ENCODE peak calls at places on chromosome 2, in seven cellular contexts. Q is mesendoderm, T is neuronal stem cell, O is H9, I is IMR-90, X is H1, Z is trophoblast cell. W is an unnamed sample.

GRCh38 chr2:157825885-157826284 is 50.2 kb downstream of the ACVR1 start:
- DNase-seq in Z (peak), I (peak), O (no peak), Q (no peak), T (no peak), X (no peak), W (peak)

GRCh38 chr2:229330952-229331351 is 59.9 kb upstream of the PID1 start:
- DNase-seq in Q (no peak), T (no peak), X (no peak), Z (peak), I (no peak), O (no peak), W (no peak)

GRCh38 chr2:147473075-147473474 is 371.8 kb upstream of the ACVR2A start:
- DNase-seq in Z (no peak), T (no peak), Q (no peak), I (no peak), X (no peak), O (no peak), W (no peak)

GRCh38 chr2:179861027-179861776 is at the start of gene ZNF385B:
- DNase-seq in Q (peak), X (peak), Z (peak), I (peak), T (peak), O (peak), W (peak)

GRCh38 chr2:18117592-18117991 is 239.1 kb downstream of the KCNS3 start:
- DNase-seq in X (peak), I (peak), Q (peak), Z (peak), T (no peak), O (peak), W (no peak)

GRCh38 chr2:226656367-226656766 is 143.3 kb downstream of the IRS1 start:
- DNase-seq in T (no peak), Q (no peak), O (no peak), X (no peak), I (no peak), Z (no peak), W (peak)

GRCh38 chr2:219567791-219568361 is 3.5 kb downstream of the OBSL1 start:
- DNase-seq in I (no peak), O (no peak), T (no peak), Z (peak), Q (no peak), X (no peak), W (no peak)

GRCh38 chr2:97747716-97748115 is 34.3 kb downstream of the ZAP70 start:
- DNase-seq in Z (no peak), T (no peak), Q (no peak), I (no peak), X (no peak), O (no peak), W (no peak)

GRCh38 chr2:176650101-176650500 is 380.9 kb downstream of the MTX2 start:
- DNase-seq in X (no peak), O (no peak), Z (no peak), Q (no peak), I (no peak), T (no peak), W (no peak)

GRCh38 chr2:73652348-73652747 is 10.1 kb upstream of the NAT8 start:
- DNase-seq in Z (no peak), Q (no peak), T (no peak), I (no peak), X (no peak), O (no peak), W (no peak)

GRCh38 chr2:49640630-49641029 is 486.3 kb upstream of the FSHR start:
- DNase-seq in I (no peak), T (no peak), Z (no peak), O (no peak), Q (no peak), X (no peak), W (no peak)

GRCh38 chr2:141109633-141110032 is 1021.2 kb downstream of the LRP1B start:
- DNase-seq in Z (no peak), Q (peak), O (peak), T (peak), I (no peak), X (no peak), W (no peak)

DNA sequence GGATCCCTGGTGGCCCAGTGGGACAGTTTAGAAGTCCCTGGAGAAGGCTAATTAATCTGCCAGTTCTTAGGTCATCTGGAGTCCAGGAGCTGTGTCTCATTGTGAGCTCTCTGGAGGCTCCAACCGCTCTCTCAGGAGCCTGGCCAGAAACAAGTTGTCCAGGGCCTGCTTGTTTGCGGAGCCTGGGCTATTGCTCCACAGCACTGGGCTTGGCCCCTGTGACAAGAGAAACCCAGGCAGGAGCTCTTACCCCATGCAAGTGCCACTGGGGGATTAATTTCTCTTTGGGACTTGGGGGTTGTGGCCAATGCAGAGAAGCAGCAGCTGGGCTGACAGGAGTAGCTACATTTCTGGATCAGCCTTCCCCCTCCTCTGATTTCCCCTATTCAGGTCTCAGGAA is 24.5 kb upstream of the TNP1 start:
- DNase-seq in X (no peak), Q (no peak), I (no peak), O (no peak), Z (no peak), T (no peak), W (no peak)
- H3K18ac ChIP-seq in X (no peak), Q (no peak), I (peak), O (no peak), Z (no peak), T (peak), W (no peak)

DNA sequence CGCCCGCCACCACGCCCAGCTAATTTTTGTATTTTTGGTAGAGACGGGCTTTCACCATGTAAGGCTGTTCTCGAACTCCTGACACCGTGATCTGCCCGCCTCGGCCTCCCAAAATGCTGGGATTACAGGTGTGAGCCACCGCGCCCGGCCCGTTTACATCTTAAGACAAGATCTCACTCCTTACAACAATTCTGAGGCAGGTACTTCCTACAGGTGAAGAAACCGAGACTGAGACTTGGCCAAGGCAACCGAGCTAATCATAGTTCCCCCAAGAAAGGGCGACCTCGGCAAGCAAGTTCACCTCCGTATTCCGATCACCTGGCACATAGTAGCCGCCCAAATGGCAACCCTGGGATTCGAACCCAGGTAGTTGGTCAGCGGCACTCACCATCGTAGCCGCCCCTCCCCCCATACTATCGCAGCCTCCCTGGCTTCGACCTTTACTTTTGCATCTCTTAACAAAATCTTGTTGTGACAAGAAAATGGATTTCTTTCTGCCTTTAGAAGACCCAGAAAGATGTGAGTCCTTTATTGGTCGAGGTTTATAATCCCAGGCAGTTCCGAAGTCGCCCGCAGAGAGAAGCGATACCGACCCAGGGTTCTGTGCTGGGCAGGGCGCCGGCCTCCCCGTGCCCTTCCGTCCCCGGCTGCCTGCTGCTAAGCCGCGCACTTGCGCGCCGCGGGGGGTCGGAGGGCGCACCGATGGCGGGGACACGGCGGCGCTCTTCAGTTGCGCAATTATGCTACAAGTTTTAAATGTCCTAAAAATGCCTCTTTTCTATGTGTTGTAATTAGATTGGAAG is 1.1 kb upstream of the FZD5 start:
- DNase-seq in X (peak), O (peak), Z (peak), I (no peak), T (no peak), Q (peak), W (no peak)
- H3K18ac ChIP-seq in X (peak), O (peak), Z (no peak), I (no peak), T (peak), Q (peak), W (no peak)

GRCh38 chr2:167869200-167869599 is 378.2 kb downstream of the STK39 start:
- DNase-seq in I (no peak), T (no peak), Z (peak), X (no peak), O (no peak), Q (peak), W (no peak)
- H3K18ac ChIP-seq in I (no peak), T (no peak), Z (no peak), X (no peak), O (no peak), Q (no peak), W (no peak)

GRCh38 chr2:170701011-170701410 is 14.1 kb upstream of the SP5 start:
- DNase-seq in T (no peak), I (no peak), X (no peak), O (no peak), Z (peak), Q (no peak), W (no peak)
- H3K18ac ChIP-seq in T (no peak), I (no peak), X (no peak), O (no peak), Z (no peak), Q (no peak), W (no peak)

GRCh38 chr2:240157147-240157470 is 16.7 kb upstream of the OTOS start:
- DNase-seq in Z (peak), Q (no peak), O (no peak), X (no peak), T (no peak), I (no peak), W (no peak)

GRCh38 chr2:240155080-240156025 is 14.9 kb upstream of the OTOS start:
- DNase-seq in O (no peak), X (no peak), Q (no peak), Z (no peak), T (peak), I (peak), W (no peak)

GRCh38 chr2:240156026-240156390 is 15.6 kb upstream of the OTOS start:
- DNase-seq in O (no peak), T (no peak), I (no peak), Q (no peak), X (no peak), Z (peak), W (no peak)

GRCh38 chr2:240154606-240155005 is 14.1 kb upstream of the OTOS start:
- DNase-seq in Z (no peak), O (no peak), T (no peak), X (no peak), I (no peak), Q (no peak), W (no peak)

DNA sequence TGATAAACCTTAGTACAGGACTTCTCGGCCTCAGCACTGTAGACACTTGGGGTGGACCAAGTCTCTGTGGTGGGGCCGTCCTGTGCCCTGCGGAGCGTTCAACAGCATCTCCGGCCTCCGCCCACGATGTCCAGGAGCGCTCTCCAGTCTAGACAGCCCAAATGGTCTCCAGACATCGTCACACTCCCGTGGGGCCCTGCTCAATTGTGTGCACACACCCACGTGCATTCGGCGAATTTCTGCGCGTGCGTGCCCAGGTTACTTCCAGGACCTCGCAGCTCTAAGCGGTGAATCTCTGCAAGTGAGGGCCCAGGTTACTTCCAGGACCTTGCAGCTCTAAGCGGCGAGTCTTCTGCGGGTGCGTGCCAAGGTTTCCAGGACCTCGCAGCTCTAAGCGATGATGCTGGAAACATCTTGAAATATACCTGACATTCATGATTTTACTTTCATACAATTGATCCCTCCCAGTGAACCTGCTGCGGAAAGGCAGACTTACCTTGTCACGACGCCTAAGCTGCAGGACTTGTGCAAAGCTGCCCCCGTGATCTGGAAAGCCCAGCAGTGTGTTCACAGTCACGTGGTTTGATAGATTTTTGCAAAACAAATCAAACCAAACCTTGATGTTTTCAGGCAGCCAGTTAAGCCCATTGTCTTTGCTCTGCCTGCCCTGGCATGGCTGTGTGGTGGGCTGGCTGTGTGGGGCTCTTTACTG is 16.1 kb upstream of the OTOS start:
- DNase-seq in Q (no peak), Z (peak), T (no peak), X (no peak), I (no peak), O (no peak), W (no peak)
- H3K18ac ChIP-seq in Q (no peak), Z (no peak), T (peak), X (no peak), I (no peak), O (no peak), W (no peak)

DNA sequence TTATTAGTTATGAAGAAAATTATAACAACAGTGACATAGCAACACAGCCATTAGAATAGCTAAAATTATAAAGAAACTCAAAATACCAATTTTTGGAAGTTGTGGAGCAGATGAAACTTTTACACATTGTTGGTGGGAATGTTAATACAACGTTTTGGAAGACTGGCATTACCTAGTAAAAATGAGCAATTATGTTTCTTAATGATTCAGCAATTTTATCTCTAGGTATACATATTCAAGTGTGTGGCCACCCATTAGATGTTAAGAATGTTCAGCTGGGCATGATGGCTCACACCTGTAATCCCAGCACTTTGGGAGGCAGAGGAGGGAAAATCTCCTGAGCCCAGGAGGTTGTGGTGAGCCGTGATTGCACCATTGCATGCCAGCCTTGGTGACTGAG is 78.8 kb downstream of the INSIG2 start:
- DNase-seq in O (no peak), X (no peak), Q (no peak), I (no peak), Z (no peak), T (no peak), W (no peak)
- H3K18ac ChIP-seq in O (no peak), X (no peak), Q (no peak), I (no peak), Z (no peak), T (no peak), W (no peak)